ENCODE peak calls at places on chromosome 12, in four cellular contexts. W is iris pigment epithelial cell; D is stimulated activated CD8-positive, alpha-beta memory T cell treated with anti-CD3 and anti-CD28 coated beads, Interleukin-15, amount 100 ng/mL, for 1 hour; Q is non-pigmented ciliary epithelial cell. X is an unnamed sample.

GRCh38 chr12:110339184-110339952 is 58.3 kb downstream of the ATP2A2 start:
- DNase-seq in D (no peak), W (no peak), Q (no peak), X (no peak)

GRCh38 chr12:117836999-117837736 is 131.6 kb downstream of the KSR2 start:
- DNase-seq in D (peak), W (peak), Q (no peak), X (peak)

GRCh38 chr12:48681416-48681737 is 661 bp downstream of the KANSL2 start:
- DNase-seq in Q (no peak), D (no peak), W (peak), X (no peak)

GRCh38 chr12:80862606-80863005 is 75.1 kb downstream of the LIN7A start:
- DNase-seq in D (no peak), W (peak), Q (no peak), X (no peak)

GRCh38 chr12:77082021-77082420 is 16.7 kb upstream of the E2F7 start:
- DNase-seq in W (no peak), Q (no peak), D (no peak), X (no peak)

GRCh38 chr12:64800640-64801039 is 23.8 kb upstream of the TBC1D30 start:
- DNase-seq in W (no peak), Q (no peak), D (no peak), X (no peak)

GRCh38 chr12:93857917-93858513 is 180.8 kb downstream of the CRADD start:
- DNase-seq in Q (no peak), W (no peak), D (no peak), X (no peak)

GRCh38 chr12:104213952-104214351 is 1.6 kb upstream of the TXNRD1 start:
- DNase-seq in Q (peak), W (peak), D (no peak), X (no peak)

GRCh38 chr12:92162079-92162478 is 16.4 kb upstream of the BTG1 start:
- DNase-seq in D (no peak), W (no peak), Q (no peak), X (no peak)

GRCh38 chr12:105317942-105318614 is 12.4 kb upstream of the C12orf75 start:
- DNase-seq in Q (no peak), W (peak), D (no peak), X (no peak)

GRCh38 chr12:127174881-127175280 is 1092.1 kb upstream of the TMEM132C start:
- DNase-seq in W (no peak), D (no peak), Q (no peak), X (no peak)

GRCh38 chr12:80325167-80325959 is 118.7 kb upstream of the PTPRQ start:
- DNase-seq in Q (no peak), W (no peak), D (no peak), X (no peak)

GRCh38 chr12:102438047-102438822 is 42.1 kb downstream of the IGF1 start:
- DNase-seq in Q (no peak), W (no peak), D (no peak), X (no peak)

GRCh38 chr12:108424816-108425215 is 85.7 kb upstream of the CMKLR1 start:
- DNase-seq in Q (no peak), D (no peak), W (no peak), X (no peak)

GRCh38 chr12:111424793-111425251 is 19.1 kb downstream of the SH2B3 start:
- DNase-seq in W (no peak), Q (no peak), D (no peak), X (no peak)

GRCh38 chr12:12266389-12266872 is 413 bp downstream of the LRP6 start:
- DNase-seq in Q (no peak), D (no peak), W (no peak), X (no peak)

GRCh38 chr12:25249951-25250738 is 584 bp downstream of the KRAS start:
- DNase-seq in W (peak), D (no peak), Q (no peak), X (peak)

GRCh38 chr12:121893901-121894540 is 5.4 kb downstream of the PSMD9 start:
- DNase-seq in D (no peak), Q (no peak), W (peak), X (no peak)

GRCh38 chr12:5626146-5626545 is 194.2 kb downstream of the NTF3 start:
- DNase-seq in W (no peak), Q (no peak), D (no peak), X (no peak)

GRCh38 chr12:104436790-104437189 is 20.0 kb upstream of the CHST11 start:
- DNase-seq in D (no peak), W (no peak), Q (no peak), X (no peak)